ENCODE peak calls at places on chromosomes 13 and 19, in seven cellular contexts. One of them, this sample, is unnamed.

GRCh38 chr13:24212674-24213073 is 52.2 kb downstream of the SPATA13 start:
- DNase-seq in HS-27A: no peak
- DNase-seq in HT1080: no peak
- DNase-seq in epithelial cell of prostate: no peak
- DNase-seq in B cell: no peak
- DNase-seq in Calu3: no peak
- DNase-seq in naive thymus-derived CD8-positive, alpha-beta T cell: no peak
- DNase-seq in this sample: no peak

GRCh38 chr13:78993792-78994191 is 334.8 kb upstream of the OBI1 start:
- DNase-seq in HS-27A: no peak
- DNase-seq in HT1080: no peak
- DNase-seq in epithelial cell of prostate: no peak
- DNase-seq in B cell: no peak
- DNase-seq in Calu3: no peak
- DNase-seq in naive thymus-derived CD8-positive, alpha-beta T cell: no peak
- DNase-seq in this sample: no peak

GRCh38 chr13:113771709-113772331 is 12.8 kb downstream of the TMEM255B start:
- DNase-seq in HS-27A: no peak
- DNase-seq in HT1080: peak
- DNase-seq in epithelial cell of prostate: no peak
- DNase-seq in B cell: no peak
- DNase-seq in Calu3: no peak
- DNase-seq in naive thymus-derived CD8-positive, alpha-beta T cell: no peak
- DNase-seq in this sample: no peak

GRCh38 chr19:56837004-56837403 is 3.5 kb downstream of the PEG3 start:
- DNase-seq in HS-27A: no peak
- DNase-seq in HT1080: no peak
- DNase-seq in epithelial cell of prostate: no peak
- DNase-seq in B cell: no peak
- DNase-seq in Calu3: no peak
- DNase-seq in naive thymus-derived CD8-positive, alpha-beta T cell: no peak
- DNase-seq in this sample: no peak

GRCh38 chr19:32196690-32197420 is 148.6 kb upstream of the ZNF507 start:
- DNase-seq in HS-27A: no peak
- DNase-seq in HT1080: no peak
- DNase-seq in epithelial cell of prostate: no peak
- DNase-seq in B cell: no peak
- DNase-seq in Calu3: no peak
- DNase-seq in naive thymus-derived CD8-positive, alpha-beta T cell: no peak
- DNase-seq in this sample: no peak

GRCh38 chr19:37505958-37506386 is 767 bp upstream of the ZNF793 start:
- DNase-seq in HS-27A: no peak
- DNase-seq in HT1080: no peak
- DNase-seq in epithelial cell of prostate: no peak
- DNase-seq in B cell: no peak
- DNase-seq in Calu3: no peak
- DNase-seq in naive thymus-derived CD8-positive, alpha-beta T cell: no peak
- DNase-seq in this sample: no peak

GRCh38 chr13:30362869-30363268 is 55.5 kb upstream of the KATNAL1 start:
- DNase-seq in HS-27A: no peak
- DNase-seq in HT1080: no peak
- DNase-seq in epithelial cell of prostate: no peak
- DNase-seq in B cell: no peak
- DNase-seq in Calu3: no peak
- DNase-seq in naive thymus-derived CD8-positive, alpha-beta T cell: no peak
- DNase-seq in this sample: no peak

GRCh38 chr19:19628499-19629134 is 597 bp upstream of the LPAR2 start:
- DNase-seq in HS-27A: no peak
- DNase-seq in HT1080: no peak
- DNase-seq in epithelial cell of prostate: peak
- DNase-seq in B cell: peak
- DNase-seq in Calu3: peak
- DNase-seq in naive thymus-derived CD8-positive, alpha-beta T cell: peak
- DNase-seq in this sample: peak

GRCh38 chr19:57437931-57438330 is 2.8 kb downstream of the ZNF749 start:
- DNase-seq in HS-27A: no peak
- DNase-seq in HT1080: no peak
- DNase-seq in epithelial cell of prostate: no peak
- DNase-seq in B cell: no peak
- DNase-seq in Calu3: no peak
- DNase-seq in naive thymus-derived CD8-positive, alpha-beta T cell: no peak
- DNase-seq in this sample: no peak

GRCh38 chr19:29385191-29385795 is 140.5 kb upstream of the VSTM2B start:
- DNase-seq in HS-27A: no peak
- DNase-seq in HT1080: no peak
- DNase-seq in epithelial cell of prostate: no peak
- DNase-seq in B cell: no peak
- DNase-seq in Calu3: no peak
- DNase-seq in naive thymus-derived CD8-positive, alpha-beta T cell: no peak
- DNase-seq in this sample: no peak

GRCh38 chr13:45073809-45074208 is 46.5 kb upstream of the GTF2F2 start:
- DNase-seq in HS-27A: no peak
- DNase-seq in HT1080: peak
- DNase-seq in epithelial cell of prostate: no peak
- DNase-seq in B cell: no peak
- DNase-seq in Calu3: no peak
- DNase-seq in naive thymus-derived CD8-positive, alpha-beta T cell: no peak
- DNase-seq in this sample: no peak

GRCh38 chr13:113751491-113751890 is 7.5 kb upstream of the TMEM255B start:
- DNase-seq in HS-27A: no peak
- DNase-seq in HT1080: no peak
- DNase-seq in epithelial cell of prostate: no peak
- DNase-seq in B cell: no peak
- DNase-seq in Calu3: no peak
- DNase-seq in naive thymus-derived CD8-positive, alpha-beta T cell: no peak
- DNase-seq in this sample: no peak

This sample was measured in keratinocyte.